ENCODE peak calls at places on chromosomes 1 and 21, in four cellular contexts. T, H, I and Q are unnamed samples.

GRCh38 chr1:89627596-89627962 is 5.3 kb upstream of the LRRC8C start:
- DNase-seq in T (no peak), H (no peak), I (no peak), Q (no peak)

GRCh38 chr1:232978091-232978634 is 27.8 kb downstream of the NTPCR start:
- DNase-seq in T (no peak), H (peak; percentile 52), I (no peak), Q (peak; percentile 25)

GRCh38 chr1:11320153-11320936 is 47.3 kb downstream of the UBIAD1 start:
- DNase-seq in T (peak; percentile 74), H (no peak), I (no peak), Q (no peak)

GRCh38 chr1:215160351-215160750 is 77.8 kb downstream of the KCNK2 start:
- DNase-seq in T (no peak), H (peak; percentile 86), I (no peak), Q (peak; percentile 11)

GRCh38 chr1:234617135-234617985 is 7.4 kb upstream of the IRF2BP2 start:
- DNase-seq in T (peak; percentile 79), H (no peak), I (no peak), Q (no peak)

GRCh38 chr1:201715801-201716741 is 112.9 kb upstream of the IPO9 start:
- DNase-seq in T (no peak), H (no peak), I (no peak), Q (peak; percentile 43)

GRCh38 chr1:48190893-48191292 is 31.6 kb upstream of the SLC5A9 start:
- DNase-seq in T (no peak), H (no peak), I (no peak), Q (no peak)

GRCh38 chr1:75727571-75727970 is 3.1 kb downstream of the ACADM start:
- DNase-seq in T (no peak), H (no peak), I (no peak), Q (no peak)

GRCh38 chr1:29270881-29271390 is 34.6 kb downstream of the PTPRU start:
- DNase-seq in T (no peak), H (no peak), I (no peak), Q (no peak)

GRCh38 chr1:20552728-20553571 is 577 bp downstream of the FAM43B start:
- DNase-seq in T (peak; percentile 57), H (peak; percentile 11), I (peak; percentile 46), Q (peak; percentile 42)

GRCh38 chr1:234758851-234759250 is 148.9 kb upstream of the IRF2BP2 start:
- DNase-seq in T (no peak), H (peak; percentile 69), I (no peak), Q (peak; percentile 92)

GRCh38 chr1:55580845-55581332 is 365.7 kb upstream of the USP24 start:
- DNase-seq in T (peak; percentile 14), H (peak; percentile 92), I (no peak), Q (peak; percentile 85)

GRCh38 chr1:46466477-46467182 is 23.0 kb upstream of the DMBX1 start:
- DNase-seq in T (peak; percentile 77), H (no peak), I (peak; percentile 95), Q (peak; percentile 17)

GRCh38 chr1:53902235-53902920 is 8.4 kb downstream of the DIO1 start:
- DNase-seq in T (no peak), H (no peak), I (no peak), Q (peak; percentile 31)

GRCh38 chr1:181159451-181160151 is 71.1 kb downstream of the IER5 start:
- DNase-seq in T (no peak), H (peak; percentile 55), I (no peak), Q (no peak)

GRCh38 chr1:84117868-84118267 is 26.2 kb upstream of the PRKACB start:
- DNase-seq in T (peak; percentile 70), H (peak; percentile 78), I (no peak), Q (peak; percentile 35)

GRCh38 chr1:21620461-21620860 is 48.7 kb downstream of the RAP1GAP start:
- DNase-seq in T (no peak), H (no peak), I (no peak), Q (no peak)

GRCh38 chr21:28614816-28615215 is 377.9 kb downstream of the LTN1 start:
- DNase-seq in T (no peak), H (no peak), I (no peak), Q (no peak)

GRCh38 chr1:236130372-236130771 is 12.0 kb upstream of the GPR137B start:
- DNase-seq in T (peak; percentile 26), H (no peak), I (no peak), Q (no peak)

GRCh38 chr1:57826535-57826934 is 402.7 kb upstream of the DAB1 start:
- DNase-seq in T (no peak), H (no peak), I (no peak), Q (no peak)

GRCh38 chr1:93001893-93002292 is 40.6 kb upstream of the DIPK1A start:
- DNase-seq in T (peak; percentile 26), H (no peak), I (no peak), Q (no peak)

GRCh38 chr1:114342376-114342775 is 168.6 kb downstream of the TRIM33 start:
- DNase-seq in T (no peak), H (no peak), I (no peak), Q (no peak)

GRCh38 chr21:33232640-33233039 is 2.9 kb downstream of the IFNAR2 start:
- DNase-seq in T (no peak), H (no peak), I (no peak), Q (no peak)

GRCh38 chr21:41321211-41321907 is 4.8 kb downstream of the FAM3B start:
- DNase-seq in T (no peak), H (no peak), I (no peak), Q (no peak)

GRCh38 chr1:9314711-9315379 is 22.2 kb downstream of the SPSB1 start:
- DNase-seq in T (no peak), H (no peak), I (no peak), Q (no peak)

GRCh38 chr1:149936992-149937705 is 470 bp upstream of the MTMR11 start:
- DNase-seq in T (peak; percentile 80), H (peak; percentile 58), I (no peak), Q (peak; percentile 53)

GRCh38 chr1:22142315-22143064 is 407 bp downstream of the WNT4 start:
- DNase-seq in T (peak; percentile 58), H (no peak), I (no peak), Q (peak; percentile 35)

GRCh38 chr1:2921970-2922686 is 99.1 kb upstream of the ACTRT2 start:
- DNase-seq in T (no peak), H (no peak), I (no peak), Q (no peak)

GRCh38 chr1:246460411-246460810 is 46.7 kb downstream of the SMYD3 start:
- DNase-seq in T (no peak), H (no peak), I (no peak), Q (no peak)

GRCh38 chr1:5756434-5757176 is 235.6 kb downstream of the NPHP4 start:
- DNase-seq in T (no peak), H (no peak), I (no peak), Q (no peak)

GRCh38 chr1:54284781-54285563 is 85.0 kb downstream of the MRPL37 start:
- DNase-seq in T (no peak), H (no peak), I (no peak), Q (no peak)

GRCh38 chr1:36161656-36162531 is 5.9 kb downstream of the MAP7D1 start:
- DNase-seq in T (peak; percentile 80), H (no peak), I (no peak), Q (peak; percentile 57)

GRCh38 chr21:44296103-44296519 is 3.7 kb upstream of the PFKL start:
- DNase-seq in T (no peak), H (no peak), I (no peak), Q (no peak)

GRCh38 chr1:39919545-39919944 is 17.8 kb upstream of the MYCL start:
- DNase-seq in T (peak; percentile 86), H (peak; percentile 58), I (peak; percentile 38), Q (peak; percentile 58)

GRCh38 chr1:26797627-26798026 is 9.9 kb downstream of the PIGV start:
- DNase-seq in T (no peak), H (no peak), I (no peak), Q (no peak)
- H3K4me1 ChIP-seq in T (peaks cover 10% of the 10 kb centered on the region), H (peaks cover 12% of the 10 kb centered on the region), I (peaks cover 8% of the 10 kb centered on the region), Q (peaks cover 7% of the 10 kb centered on the region)

GRCh38 chr1:159918041-159918917 is 7.0 kb downstream of the TAGLN2 start:
- DNase-seq in T (no peak), H (peak; percentile 67), I (no peak), Q (peak; percentile 47)

GRCh38 chr1:159920651-159921050 is 4.7 kb downstream of the TAGLN2 start:
- DNase-seq in T (no peak), H (no peak), I (no peak), Q (no peak)

GRCh38 chr1:159918918-159919195 is 6.5 kb downstream of the TAGLN2 start:
- DNase-seq in T (no peak), H (no peak), I (no peak), Q (no peak)

GRCh38 chr1:159920202-159920601 is 5.1 kb downstream of the TAGLN2 start:
- DNase-seq in T (no peak), H (no peak), I (no peak), Q (no peak)

DNA sequence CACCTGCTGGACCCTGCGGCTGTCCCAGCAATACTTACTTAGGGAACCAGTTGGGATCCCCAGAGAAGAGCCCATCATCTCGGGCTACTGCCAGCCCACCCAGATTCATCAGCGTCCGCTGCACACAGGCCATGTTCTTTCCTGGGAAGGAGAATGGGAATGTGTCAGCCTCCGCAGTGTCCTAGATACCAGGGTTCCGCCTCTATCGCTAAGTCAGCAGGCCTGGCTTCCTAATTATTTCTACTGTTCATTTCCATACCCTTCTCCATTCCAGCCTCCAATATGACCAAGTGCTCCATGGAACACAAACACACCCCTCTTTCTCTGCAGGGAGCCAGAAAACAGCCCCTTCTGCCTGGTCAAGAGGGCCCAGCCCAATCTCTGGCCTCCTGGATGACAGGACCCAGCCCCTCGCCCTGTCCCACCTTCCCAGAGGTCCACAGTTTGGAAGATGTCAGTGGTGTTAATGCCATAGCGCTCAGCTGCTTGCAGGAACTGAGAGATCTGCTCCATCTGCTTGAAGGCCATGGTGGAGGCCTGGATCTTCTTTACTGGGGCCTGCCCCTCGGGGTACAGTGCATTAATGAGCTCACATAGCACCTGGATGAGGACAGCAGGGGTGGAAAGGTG is 6.0 kb downstream of the TAGLN2 start:
- DNase-seq in T (no peak), H (no peak), I (no peak), Q (no peak)
- H3K27ac ChIP-seq in T (no peak overlapping the region), H (no peak overlapping the region), I (no peak overlapping the region), Q (no peak overlapping the region)

DNA sequence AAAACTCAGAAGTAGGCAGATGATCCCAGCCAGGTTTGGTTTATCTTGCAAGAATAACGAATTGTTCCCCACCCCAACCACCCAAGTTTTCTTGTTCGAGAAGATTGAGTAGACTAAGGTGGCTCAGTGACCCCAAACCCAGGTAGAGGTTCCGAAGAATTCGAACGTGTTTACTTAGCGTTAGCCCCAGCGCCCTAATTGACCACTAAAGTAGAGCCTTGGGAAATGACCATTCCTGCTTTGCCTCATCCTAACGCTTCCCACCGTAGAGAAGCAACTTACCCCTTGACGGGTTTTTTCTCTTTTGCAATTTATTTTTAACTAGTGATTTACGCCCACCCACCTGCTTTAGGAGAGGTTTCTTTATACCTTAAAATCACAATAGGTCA is 870 bp downstream of the FBXO28 start:
- DNase-seq in T (no peak), H (no peak), I (no peak), Q (peak; percentile 33)
- H2BK120ac ChIP-seq in T (no peak overlapping the region), H (no peak overlapping the region), I (no peak overlapping the region), Q (peak overlapping the region; percentile 19)

DNA sequence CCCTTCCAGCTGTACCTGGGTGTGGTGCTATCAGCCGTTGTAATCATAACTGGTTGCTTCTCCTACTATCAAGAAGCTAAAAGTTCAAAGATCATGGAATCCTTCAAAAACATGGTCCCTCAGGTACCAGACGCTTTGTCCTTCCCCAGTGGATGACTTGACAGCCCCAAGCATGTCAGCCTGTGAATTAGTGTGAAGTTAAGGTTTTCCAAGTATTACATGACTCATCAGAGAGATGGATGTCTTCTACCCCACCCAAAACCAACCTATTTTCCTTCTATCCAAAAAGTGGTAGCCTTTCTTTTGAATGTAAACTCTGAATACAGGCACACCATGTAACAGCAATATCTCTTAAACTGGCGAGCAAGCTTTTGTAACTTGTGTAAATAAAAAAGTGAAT is 15.1 kb downstream of the ATP1A1 start:
- DNase-seq in T (no peak), H (no peak), I (no peak), Q (no peak)
- H3K4me1 ChIP-seq in T (no peaks in the 10 kb centered on the region), H (no peaks in the 10 kb centered on the region), I (peaks cover under 1% of the 10 kb centered on the region), Q (peaks cover 4% of the 10 kb centered on the region)